ENCODE peak calls at places on chromosomes 11 and 22, in ten cellular contexts. L is neural progenitor cell, Z is vagina, H is PC-3, B is SK-N-SH, V is tibial artery, C is tibial nerve, M is GM06990, X is psoas muscle, S is esophagus squamous epithelium. E is an unnamed sample. For H3K36me3, the result is how much of the 10 kb centered on the place peaks cover.

GRCh38 chr11:124670732-124671131 is 2.8 kb downstream of the SIAE start:
- DNase-seq in L (no peak), Z (no peak), H (peak), B (no peak), V (no peak), C (no peak), M (no peak), X (no peak), S (no peak), E (no peak)

GRCh38 chr22:44753189-44754042 is 1.0 kb downstream of the ARHGAP8 start:
- DNase-seq in L (no peak), Z (no peak), H (peak), B (no peak), V (no peak), C (no peak), M (no peak), X (no peak), S (no peak), E (no peak)

GRCh38 chr11:13308704-13309103 is 31.1 kb downstream of the BMAL1 start:
- DNase-seq in L (no peak), Z (no peak), H (no peak), B (no peak), V (no peak), C (no peak), M (no peak), X (no peak), S (no peak), E (no peak)

GRCh38 chr11:118180300-118180703 is 3.9 kb upstream of the SCN2B start:
- DNase-seq in L (peak), Z (no peak), H (no peak), B (peak), V (peak), C (peak), M (no peak), X (peak), S (no peak), E (no peak)

GRCh38 chr11:47348859-47349258 is 3.6 kb downstream of the MYBPC3 start:
- DNase-seq in L (peak), Z (no peak), H (peak), B (peak), V (no peak), C (no peak), M (no peak), X (no peak), S (no peak), E (no peak)

GRCh38 chr11:118631510-118631909 is 24.1 kb downstream of the PHLDB1 start:
- DNase-seq in L (no peak), Z (no peak), H (no peak), B (no peak), V (no peak), C (no peak), M (no peak), X (no peak), S (no peak), E (no peak)

GRCh38 chr11:72238040-72238450 is 5.9 kb downstream of the PHOX2A start:
- DNase-seq in L (peak), Z (no peak), H (peak), B (peak), V (no peak), C (no peak), M (no peak), X (no peak), S (no peak), E (no peak)

GRCh38 chr11:74681686-74682651 is 49.3 kb downstream of the CHRDL2 start:
- DNase-seq in L (no peak), Z (no peak), H (peak), B (no peak), V (peak), C (no peak), M (no peak), X (peak), S (no peak), E (no peak)

GRCh38 chr11:70085815-70086769 is 8.0 kb downstream of the ANO1 start:
- DNase-seq in L (no peak), Z (no peak), H (no peak), B (no peak), V (no peak), C (no peak), M (no peak), X (no peak), S (no peak), E (no peak)

GRCh38 chr11:3836903-3837302 is 3.9 kb downstream of the RHOG start:
- DNase-seq in L (no peak), Z (no peak), H (no peak), B (no peak), V (peak), C (no peak), M (no peak), X (peak), S (no peak), E (no peak)

GRCh38 chr11:67418476-67419281 is 3.2 kb downstream of the CARNS1 start:
- DNase-seq in L (no peak), Z (no peak), H (no peak), B (no peak), V (no peak), C (no peak), M (no peak), X (peak), S (no peak), E (no peak)

GRCh38 chr11:94774345-94774744 is 6.2 kb downstream of the AMOTL1 start:
- DNase-seq in L (no peak), Z (no peak), H (peak), B (no peak), V (no peak), C (no peak), M (no peak), X (no peak), S (no peak), E (no peak)

GRCh38 chr11:29612423-29612822 is 404.4 kb downstream of the KCNA4 start:
- DNase-seq in L (no peak), Z (no peak), H (no peak), B (no peak), V (no peak), C (no peak), M (no peak), X (no peak), S (no peak), E (no peak)

GRCh38 chr22:49488943-49489342 is 338.7 kb downstream of the BRD1 start:
- DNase-seq in L (no peak), Z (no peak), H (no peak), B (no peak), V (no peak), C (no peak), M (no peak), X (no peak), S (no peak), E (no peak)

GRCh38 chr11:87176044-87176443 is 138.3 kb downstream of the TMEM135 start:
- DNase-seq in L (no peak), Z (no peak), H (peak), B (no peak), V (no peak), C (no peak), M (no peak), X (no peak), S (no peak), E (no peak)

GRCh38 chr11:64356498-64357411 is 2.2 kb upstream of the RPS6KA4 start:
- DNase-seq in L (peak), Z (no peak), H (peak), B (peak), V (no peak), C (no peak), M (no peak), X (no peak), S (no peak), E (no peak)

GRCh38 chr11:19226378-19227195 is 14.2 kb downstream of the E2F8 start:
- DNase-seq in L (no peak), Z (no peak), H (no peak), B (no peak), V (no peak), C (no peak), M (no peak), X (no peak), S (no peak), E (no peak)

GRCh38 chr11:61791737-61792309 is 576 bp downstream of the TMEM258 start:
- DNase-seq in L (peak), Z (no peak), H (peak), B (peak), V (peak), C (peak), M (no peak), X (peak), S (no peak), E (peak)

DNA sequence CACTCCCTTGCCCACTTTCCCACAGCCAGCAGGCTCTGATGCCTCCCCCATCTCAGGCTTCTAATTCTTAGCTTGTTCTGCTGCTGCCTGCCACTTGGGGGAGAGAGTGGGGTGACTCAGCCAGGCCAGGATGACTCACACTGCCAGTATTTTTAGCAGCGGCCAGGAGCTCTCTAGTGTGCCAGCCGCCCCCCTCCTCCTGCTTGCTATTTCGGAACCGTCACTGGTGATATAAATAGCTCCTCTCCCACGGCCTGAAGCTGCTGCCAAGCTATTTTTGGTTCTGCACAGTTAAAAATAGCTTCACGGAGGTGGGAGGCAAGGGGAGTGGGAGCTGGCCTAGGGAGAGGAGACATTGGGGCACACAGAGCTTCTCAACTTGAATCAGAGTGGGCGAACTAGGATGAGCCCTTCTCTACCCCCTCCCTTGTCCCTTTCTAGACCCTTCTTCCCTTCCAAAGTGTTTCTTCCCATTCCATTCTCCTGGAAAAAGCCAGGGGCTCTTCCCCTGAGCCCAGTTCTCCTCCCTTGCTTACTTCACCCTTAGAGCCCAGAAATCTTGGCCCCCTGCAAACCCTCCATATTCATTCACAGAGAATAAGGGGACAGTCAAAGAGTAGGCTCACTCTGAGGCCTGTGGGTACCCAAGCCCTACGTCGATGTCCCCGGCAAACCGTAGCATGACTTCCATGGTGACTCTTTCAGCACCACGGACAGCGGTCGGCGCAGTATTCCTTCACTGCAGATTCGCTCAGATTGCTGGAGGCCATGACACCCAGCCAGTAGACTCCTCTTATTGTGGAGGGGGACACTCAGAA is 2.5 kb upstream of the NPAS4 start:
- DNase-seq in L (peak), Z (no peak), H (peak), B (peak), V (peak), C (no peak), M (peak), X (peak), S (no peak), E (peak)
- TF ChIP-seq CTCF in L (peak), Z (no peak), H (peak), B (peak), V (peak), C (no peak), M (peak), X (peak), S (no peak), E (peak)

DNA sequence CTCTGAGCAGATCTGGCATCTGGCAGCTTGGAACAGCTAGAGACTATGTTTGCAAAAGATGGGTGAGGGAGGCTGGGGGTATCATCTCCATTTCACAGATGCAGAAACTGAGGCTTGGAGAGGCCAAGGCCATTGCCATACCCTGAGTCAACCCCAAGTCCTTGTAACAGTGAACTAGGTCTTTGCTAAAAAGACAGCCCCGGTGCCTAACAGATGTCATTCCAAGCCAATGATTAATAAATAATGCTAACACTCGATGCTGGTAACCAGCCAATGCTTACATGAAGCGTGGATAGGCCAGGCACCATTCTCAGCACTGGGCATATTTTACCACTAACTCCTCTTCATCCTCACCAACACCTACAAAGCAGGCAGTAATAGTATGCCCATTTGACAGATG is 164.0 kb downstream of the MN1 start:
- DNase-seq in L (no peak), Z (no peak), H (peak), B (no peak), V (no peak), C (no peak), M (no peak), X (no peak), S (no peak), E (peak)
- H3K4me3 ChIP-seq in L (no peak), Z (no peak), H (no peak), B (no peak), V (no peak), C (no peak), M (no peak), X (no peak), S (no peak), E (no peak)

GRCh38 chr22:46276563-46276962 is 8.8 kb downstream of the TTC38 start:
- DNase-seq in L (no peak), Z (no peak), H (no peak), B (no peak), V (no peak), C (no peak), M (no peak), X (no peak), S (no peak), E (no peak)

GRCh38 chr22:46275455-46276129 is 7.8 kb downstream of the TTC38 start:
- DNase-seq in L (no peak), Z (no peak), H (no peak), B (no peak), V (no peak), C (no peak), M (no peak), X (no peak), S (no peak), E (no peak)

GRCh38 chr22:46272762-46273431 is 5.1 kb downstream of the TTC38 start:
- DNase-seq in L (no peak), Z (no peak), H (no peak), B (no peak), V (no peak), C (no peak), M (no peak), X (no peak), S (no peak), E (no peak)

GRCh38 chr22:46273432-46274148 is 5.8 kb downstream of the TTC38 start:
- DNase-seq in L (no peak), Z (no peak), H (no peak), B (no peak), V (no peak), C (no peak), M (no peak), X (no peak), S (no peak), E (no peak)

GRCh38 chr22:46274381-46274780 is 6.6 kb downstream of the TTC38 start:
- DNase-seq in L (no peak), Z (no peak), H (no peak), B (no peak), V (no peak), C (no peak), M (no peak), X (no peak), S (no peak), E (no peak)
- H3K36me3 ChIP-seq in L (under half), Z (half or more), H (under half), B (half or more), V (half or more), C (under half), M (under half), X (under half), S (under half), E (under half)

DNA sequence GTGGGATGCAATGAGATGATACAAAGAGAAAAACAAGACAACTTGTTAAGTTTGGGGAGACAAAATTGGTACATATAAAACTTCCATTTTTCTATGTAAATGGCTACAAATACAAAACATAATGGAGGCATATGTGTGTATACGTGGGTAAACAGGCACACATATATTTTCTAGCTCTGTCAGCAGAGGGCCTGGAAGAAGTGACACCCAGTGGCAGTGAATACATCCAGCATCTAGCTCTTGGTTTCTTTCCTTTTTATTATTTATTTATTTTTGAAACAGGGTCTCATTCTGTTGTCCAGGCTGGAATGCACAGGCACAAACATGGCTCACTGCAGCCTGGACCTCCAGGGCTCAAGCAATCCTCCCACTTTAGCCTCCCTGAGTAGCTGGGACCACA is 5.0 kb upstream of the RASL10A start:
- DNase-seq in L (no peak), Z (no peak), H (no peak), B (no peak), V (no peak), C (no peak), M (no peak), X (no peak), S (no peak), E (no peak)
- TF ChIP-seq CTCF in L (no peak), Z (no peak), H (peak), B (peak), V (no peak), C (no peak), M (no peak), X (no peak), S (no peak), E (peak)

GRCh38 chr22:35135165-35135564 is 69.2 kb downstream of the ISX start:
- DNase-seq in L (peak), Z (no peak), H (no peak), B (no peak), V (no peak), C (no peak), M (no peak), X (no peak), S (no peak), E (no peak)
- H3K4me3 ChIP-seq in L (no peak), Z (no peak), H (no peak), B (no peak), V (no peak), C (no peak), M (no peak), X (no peak), S (no peak), E (no peak)

GRCh38 chr22:41229215-41229614 is 11.5 kb downstream of the CHADL start:
- DNase-seq in L (no peak), Z (no peak), H (no peak), B (no peak), V (no peak), C (no peak), M (no peak), X (no peak), S (no peak), E (no peak)
- H3K36me3 ChIP-seq in L (under half), Z (under half), H (under half), B (under half), V (half or more), C (under half), M (under half), X (under half), S (under half), E (under half)

GRCh38 chr11:129167315-129167714 is 24.8 kb downstream of the ARHGAP32 start:
- DNase-seq in L (no peak), Z (no peak), H (peak), B (no peak), V (no peak), C (no peak), M (no peak), X (no peak), S (no peak), E (no peak)

DNA sequence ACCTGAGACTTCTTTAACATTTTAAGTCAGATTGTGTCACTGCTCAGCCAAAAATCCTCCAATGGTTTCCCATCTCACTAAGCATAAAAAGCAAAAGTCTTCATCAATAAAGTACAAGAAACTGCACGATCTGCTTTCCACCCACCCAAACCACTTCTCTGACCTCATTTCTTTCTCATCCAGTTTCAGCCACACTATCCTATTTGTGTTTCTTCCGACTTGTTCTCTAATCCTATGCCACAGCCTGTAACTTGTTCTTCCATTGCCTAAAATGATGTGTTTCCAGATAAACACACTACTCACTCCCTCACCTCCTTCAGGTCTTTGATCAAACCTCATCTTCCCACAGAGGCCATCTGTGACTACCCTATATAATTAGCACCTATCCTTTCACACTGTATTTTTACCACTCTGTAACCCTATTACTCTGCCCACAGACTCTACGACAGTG is 28.4 kb downstream of the ARHGAP32 start:
- DNase-seq in L (no peak), Z (no peak), H (no peak), B (no peak), V (no peak), C (no peak), M (no peak), X (no peak), S (no peak), E (no peak)
- TF ChIP-seq CTCF in L (no peak), Z (no peak), H (no peak), B (no peak), V (no peak), C (no peak), M (no peak), X (no peak), S (no peak), E (no peak)

GRCh38 chr22:38870312-38870741 is 1.7 kb downstream of the CBX6 start:
- DNase-seq in L (peak), Z (peak), H (peak), B (peak), V (peak), C (peak), M (peak), X (peak), S (no peak), E (no peak)
- H3K4me3 ChIP-seq in L (peak), Z (peak), H (peak), B (no peak), V (peak), C (peak), M (peak), X (peak), S (peak), E (peak)

E was measured in BJ.